ENCODE peak calls at places on chromosomes 12 and 14, in six cellular contexts. One of them, this sample, is unnamed. For H3K4me1, the result is how much of the 10 kb centered on the place peaks cover.

GRCh38 chr12:52499836-52500560 is 6.9 kb upstream of the KRT6A start:
- DNase-seq in IMR-90: peak
- DNase-seq in H1: no peak
- DNase-seq in mesenchymal stem cell: no peak
- DNase-seq in mesendoderm: no peak
- DNase-seq in trophoblast cell: no peak
- DNase-seq in this sample: no peak

GRCh38 chr12:68743416-68743815 is 2.6 kb upstream of the SLC35E3 start:
- DNase-seq in IMR-90: no peak
- DNase-seq in H1: no peak
- DNase-seq in mesenchymal stem cell: no peak
- DNase-seq in mesendoderm: no peak
- DNase-seq in trophoblast cell: no peak
- DNase-seq in this sample: no peak

GRCh38 chr14:22493143-22493542 is 95.9 kb downstream of the DAD1 start:
- DNase-seq in IMR-90: no peak
- DNase-seq in H1: no peak
- DNase-seq in mesenchymal stem cell: no peak
- DNase-seq in mesendoderm: no peak
- DNase-seq in trophoblast cell: no peak
- DNase-seq in this sample: no peak

GRCh38 chr14:92553456-92553855 is 39.9 kb downstream of the RIN3 start:
- DNase-seq in IMR-90: peak
- DNase-seq in H1: no peak
- DNase-seq in mesenchymal stem cell: peak
- DNase-seq in mesendoderm: peak
- DNase-seq in trophoblast cell: peak
- DNase-seq in this sample: no peak

GRCh38 chr14:75165586-75166391 is 10.6 kb downstream of the TMED10 start:
- DNase-seq in IMR-90: no peak
- DNase-seq in H1: no peak
- DNase-seq in mesenchymal stem cell: no peak
- DNase-seq in mesendoderm: no peak
- DNase-seq in trophoblast cell: no peak
- DNase-seq in this sample: no peak

GRCh38 chr12:101925352-101925751 is 48.0 kb downstream of the DRAM1 start:
- DNase-seq in IMR-90: peak
- DNase-seq in H1: no peak
- DNase-seq in mesenchymal stem cell: peak
- DNase-seq in mesendoderm: peak
- DNase-seq in trophoblast cell: peak
- DNase-seq in this sample: no peak

GRCh38 chr12:48185181-48185919 is 1.9 kb downstream of the CCDC184 start:
- DNase-seq in IMR-90: no peak
- DNase-seq in H1: peak
- DNase-seq in mesenchymal stem cell: peak
- DNase-seq in mesendoderm: no peak
- DNase-seq in trophoblast cell: no peak
- DNase-seq in this sample: no peak

GRCh38 chr14:35534884-35535793 is 1.2 kb downstream of the INSM2 start:
- DNase-seq in IMR-90: peak
- DNase-seq in H1: peak
- DNase-seq in mesenchymal stem cell: peak
- DNase-seq in mesendoderm: peak
- DNase-seq in trophoblast cell: peak
- DNase-seq in this sample: peak

GRCh38 chr12:47754881-47755280 is 3.8 kb downstream of the RAPGEF3 start:
- DNase-seq in IMR-90: no peak
- DNase-seq in H1: no peak
- DNase-seq in mesenchymal stem cell: no peak
- DNase-seq in mesendoderm: no peak
- DNase-seq in trophoblast cell: peak
- DNase-seq in this sample: no peak

GRCh38 chr12:23752245-23752644 is 197.2 kb downstream of the SOX5 start:
- DNase-seq in IMR-90: no peak
- DNase-seq in H1: no peak
- DNase-seq in mesenchymal stem cell: no peak
- DNase-seq in mesendoderm: no peak
- DNase-seq in trophoblast cell: no peak
- DNase-seq in this sample: no peak

GRCh38 chr12:47905313-47905730 is 528 bp upstream of the VDR start:
- DNase-seq in IMR-90: no peak
- DNase-seq in H1: no peak
- DNase-seq in mesenchymal stem cell: peak
- DNase-seq in mesendoderm: no peak
- DNase-seq in trophoblast cell: no peak
- DNase-seq in this sample: no peak

GRCh38 chr14:30194769-30195168 is 267.1 kb upstream of the PRKD1 start:
- DNase-seq in IMR-90: peak
- DNase-seq in H1: no peak
- DNase-seq in mesenchymal stem cell: peak
- DNase-seq in mesendoderm: no peak
- DNase-seq in trophoblast cell: no peak
- DNase-seq in this sample: no peak

GRCh38 chr14:55094630-55095157 is 34.4 kb upstream of the LGALS3 start:
- DNase-seq in IMR-90: peak
- DNase-seq in H1: no peak
- DNase-seq in mesenchymal stem cell: peak
- DNase-seq in mesendoderm: peak
- DNase-seq in trophoblast cell: peak
- DNase-seq in this sample: no peak

GRCh38 chr12:87801860-87802720 is 227.1 kb downstream of the C12orf50 start:
- DNase-seq in IMR-90: no peak
- DNase-seq in H1: no peak
- DNase-seq in mesenchymal stem cell: no peak
- DNase-seq in mesendoderm: no peak
- DNase-seq in trophoblast cell: no peak
- DNase-seq in this sample: no peak

GRCh38 chr14:98605043-98605442 is 667.0 kb downstream of the BCL11B start:
- DNase-seq in IMR-90: no peak
- DNase-seq in H1: no peak
- DNase-seq in mesenchymal stem cell: no peak
- DNase-seq in mesendoderm: peak
- DNase-seq in trophoblast cell: no peak
- DNase-seq in this sample: no peak

GRCh38 chr12:44795970-44796369 is 80.1 kb downstream of the NELL2 start:
- DNase-seq in IMR-90: no peak
- DNase-seq in H1: no peak
- DNase-seq in mesenchymal stem cell: no peak
- DNase-seq in mesendoderm: no peak
- DNase-seq in trophoblast cell: no peak
- DNase-seq in this sample: no peak

GRCh38 chr14:100203962-100204834 is 34.7 kb upstream of the YY1 start:
- DNase-seq in IMR-90: peak
- DNase-seq in H1: no peak
- DNase-seq in mesenchymal stem cell: peak
- DNase-seq in mesendoderm: no peak
- DNase-seq in trophoblast cell: peak
- DNase-seq in this sample: no peak

GRCh38 chr14:35900741-35901140 is 74.6 kb downstream of the BRMS1L start:
- DNase-seq in IMR-90: no peak
- DNase-seq in H1: no peak
- DNase-seq in mesenchymal stem cell: no peak
- DNase-seq in mesendoderm: no peak
- DNase-seq in trophoblast cell: no peak
- DNase-seq in this sample: no peak

GRCh38 chr12:112848972-112849371 is 57.4 kb downstream of the RPH3A start:
- DNase-seq in IMR-90: no peak
- DNase-seq in H1: no peak
- DNase-seq in mesenchymal stem cell: no peak
- DNase-seq in mesendoderm: peak
- DNase-seq in trophoblast cell: no peak
- DNase-seq in this sample: no peak

GRCh38 chr12:124517260-124518050 is 50.0 kb downstream of the NCOR2 start:
- DNase-seq in IMR-90: peak
- DNase-seq in H1: no peak
- DNase-seq in mesenchymal stem cell: no peak
- DNase-seq in mesendoderm: no peak
- DNase-seq in trophoblast cell: no peak
- DNase-seq in this sample: no peak

GRCh38 chr14:61077437-61077836 is 96.4 kb downstream of the SLC38A6 start:
- DNase-seq in IMR-90: no peak
- DNase-seq in H1: no peak
- DNase-seq in mesenchymal stem cell: no peak
- DNase-seq in mesendoderm: no peak
- DNase-seq in trophoblast cell: no peak
- DNase-seq in this sample: no peak

GRCh38 chr14:61074852-61075251 is 93.8 kb downstream of the SLC38A6 start:
- DNase-seq in IMR-90: no peak
- DNase-seq in H1: no peak
- DNase-seq in mesenchymal stem cell: no peak
- DNase-seq in mesendoderm: no peak
- DNase-seq in trophoblast cell: no peak
- DNase-seq in this sample: no peak

GRCh38 chr14:61080591-61081010 is 99.6 kb downstream of the SLC38A6 start:
- DNase-seq in IMR-90: peak
- DNase-seq in H1: no peak
- DNase-seq in mesenchymal stem cell: no peak
- DNase-seq in mesendoderm: peak
- DNase-seq in trophoblast cell: no peak
- DNase-seq in this sample: no peak

GRCh38 chr14:61076531-61076930 is 95.5 kb downstream of the SLC38A6 start:
- DNase-seq in IMR-90: peak
- DNase-seq in H1: no peak
- DNase-seq in mesenchymal stem cell: no peak
- DNase-seq in mesendoderm: no peak
- DNase-seq in trophoblast cell: no peak
- DNase-seq in this sample: no peak

DNA sequence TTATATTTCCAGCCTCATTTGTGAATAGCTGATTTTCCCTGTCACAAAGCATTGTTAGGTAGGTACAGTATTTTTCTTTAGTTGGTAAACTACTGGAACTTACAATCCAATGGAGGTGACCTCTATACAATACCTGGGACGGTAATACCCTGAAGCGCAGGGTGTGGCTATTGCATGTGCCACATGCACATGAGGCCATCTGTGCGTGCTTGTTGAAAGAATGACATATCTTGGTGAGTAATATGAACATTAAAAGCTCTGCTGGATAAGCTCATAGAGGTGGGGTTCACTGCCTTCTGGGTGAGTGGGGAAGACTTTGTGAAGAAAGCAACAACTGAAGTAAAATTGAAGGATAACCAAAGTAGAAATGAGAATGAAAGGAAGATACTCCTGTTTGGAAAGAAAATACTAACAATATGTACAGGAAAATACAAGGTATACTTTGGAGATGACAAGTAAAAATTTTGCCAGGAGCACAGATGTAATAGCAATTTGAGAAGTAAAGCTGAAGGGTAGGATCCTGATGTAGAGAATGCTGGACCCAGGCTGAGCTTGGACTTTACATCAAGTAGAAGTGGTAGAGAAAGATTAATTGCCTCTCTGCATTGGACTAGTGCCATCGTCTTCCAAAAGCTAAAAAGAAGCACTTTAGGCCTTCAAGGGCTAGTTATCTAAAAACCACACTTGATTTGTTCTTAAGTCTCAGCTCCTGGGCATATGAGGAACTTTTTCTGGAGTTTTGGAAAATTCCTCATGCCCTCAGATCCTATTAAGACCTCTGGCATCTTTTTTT is 97.1 kb downstream of the SLC38A6 start:
- DNase-seq in IMR-90: peak
- DNase-seq in H1: no peak
- DNase-seq in mesenchymal stem cell: no peak
- DNase-seq in mesendoderm: no peak
- DNase-seq in trophoblast cell: peak
- DNase-seq in this sample: no peak
- H3K4me3 ChIP-seq in IMR-90: no peak
- H3K4me3 ChIP-seq in H1: no peak
- H3K4me3 ChIP-seq in mesenchymal stem cell: no peak
- H3K4me3 ChIP-seq in mesendoderm: no peak
- H3K4me3 ChIP-seq in trophoblast cell: no peak
- H3K4me3 ChIP-seq in this sample: no peak

DNA sequence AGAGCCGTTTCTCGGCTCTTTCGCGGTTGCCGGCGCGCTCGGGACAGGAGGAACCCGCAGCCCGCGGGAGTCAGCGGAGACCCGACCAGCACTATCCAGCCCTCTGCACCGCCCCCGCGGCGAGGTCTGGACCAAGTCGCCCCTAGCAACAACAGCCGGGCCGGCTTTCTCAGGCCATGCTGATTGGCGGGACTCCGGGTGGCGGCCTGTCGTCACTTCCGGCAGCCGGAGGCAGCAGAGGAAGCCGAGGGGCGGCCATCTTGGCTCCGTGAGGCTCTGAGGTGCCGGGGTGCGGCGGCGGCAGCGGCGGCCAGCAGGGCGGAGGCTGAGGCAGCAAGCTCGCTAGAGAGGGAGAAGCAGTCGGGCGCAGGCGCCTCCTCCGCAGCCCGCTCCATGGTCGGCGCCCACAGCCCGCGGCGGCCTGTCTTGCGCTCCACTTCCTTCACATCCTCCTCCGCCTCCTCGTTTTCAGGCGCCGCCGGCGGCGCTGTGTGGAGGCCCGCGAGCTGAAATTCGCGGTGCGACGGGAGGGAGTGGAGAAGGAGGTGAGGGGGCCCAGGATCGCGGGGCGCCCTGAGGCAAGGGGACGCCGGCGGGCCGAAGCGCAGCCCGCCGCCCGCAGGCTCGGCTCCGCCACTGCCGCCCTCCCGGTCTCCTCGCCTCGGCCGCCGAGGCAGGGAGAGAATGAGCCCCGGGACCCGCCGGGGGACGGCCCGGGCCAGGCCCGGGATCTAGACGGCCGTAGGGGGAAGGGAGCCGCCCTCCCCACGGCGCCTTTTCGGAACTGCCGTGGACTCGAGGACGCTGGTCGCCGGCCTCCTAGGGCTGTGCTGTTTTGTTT is at the start of gene MARK3:
- DNase-seq in IMR-90: peak
- DNase-seq in H1: peak
- DNase-seq in mesenchymal stem cell: peak
- DNase-seq in mesendoderm: peak
- DNase-seq in trophoblast cell: peak
- DNase-seq in this sample: peak
- H3K23ac ChIP-seq in IMR-90: peak
- H3K23ac ChIP-seq in H1: no peak
- H3K23ac ChIP-seq in mesenchymal stem cell: peak
- H3K23ac ChIP-seq in mesendoderm: peak
- H3K23ac ChIP-seq in trophoblast cell: no peak
- H3K23ac ChIP-seq in this sample: peak

GRCh38 chr12:88958961-88959360 is 378.7 kb upstream of the KITLG start:
- DNase-seq in IMR-90: no peak
- DNase-seq in H1: no peak
- DNase-seq in mesenchymal stem cell: no peak
- DNase-seq in mesendoderm: no peak
- DNase-seq in trophoblast cell: no peak
- DNase-seq in this sample: no peak
- H3K4me1 ChIP-seq in IMR-90: under half
- H3K4me1 ChIP-seq in H1: under half
- H3K4me1 ChIP-seq in mesenchymal stem cell: under half
- H3K4me1 ChIP-seq in mesendoderm: under half
- H3K4me1 ChIP-seq in trophoblast cell: under half
- H3K4me1 ChIP-seq in this sample: under half

DNA sequence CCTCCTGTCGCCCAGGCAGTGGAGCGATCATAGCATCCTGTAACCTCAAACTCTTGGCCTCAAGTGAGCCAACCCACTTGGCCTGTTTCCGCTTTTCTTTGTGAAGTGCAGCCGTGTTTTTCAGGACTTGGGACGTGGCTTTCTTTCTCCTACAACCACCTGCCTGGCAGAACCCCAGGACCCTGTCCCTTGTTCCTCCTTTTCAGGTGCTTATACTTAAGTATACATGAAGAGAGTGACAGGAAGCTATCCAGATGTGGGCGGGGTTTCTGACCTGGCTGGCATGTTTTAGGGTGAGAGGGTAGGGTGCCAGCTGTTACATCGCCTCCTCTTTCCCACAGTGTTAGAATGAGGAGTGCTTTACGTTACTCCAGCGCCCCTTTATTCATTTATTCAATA is 684 bp downstream of the ZNF140 start:
- DNase-seq in IMR-90: no peak
- DNase-seq in H1: no peak
- DNase-seq in mesenchymal stem cell: no peak
- DNase-seq in mesendoderm: peak
- DNase-seq in trophoblast cell: no peak
- DNase-seq in this sample: no peak
- H3K4me3 ChIP-seq in IMR-90: peak
- H3K4me3 ChIP-seq in H1: peak
- H3K4me3 ChIP-seq in mesenchymal stem cell: peak
- H3K4me3 ChIP-seq in mesendoderm: peak
- H3K4me3 ChIP-seq in trophoblast cell: peak
- H3K4me3 ChIP-seq in this sample: peak